ENCODE peak calls at places on chromosomes 5 and 9, in six cellular contexts. E is SW480; S is osteoblast; P is fibroblast of the aortic adventitia; J is GM03348; F is activated T-helper 1 cell treated with anti-CD3 and anti-CD28 coated beads, Interleukin-2, amount 50 U/mL, for 16 hours. D is an unnamed sample.

GRCh38 chr9:92265159-92265558 is 28.3 kb downstream of the IARS1 start:
- DNase-seq in E (peak), S (no peak), P (no peak), J (peak), F (no peak), D (no peak)

GRCh38 chr5:31237159-31237558 is 43.7 kb downstream of the CDH6 start:
- DNase-seq in E (no peak), S (peak), P (peak), J (no peak), F (no peak), D (no peak)

GRCh38 chr9:125646222-125647100 is 60.5 kb downstream of the MAPKAP1 start:
- DNase-seq in E (no peak), S (no peak), P (peak), J (peak), F (no peak), D (no peak)

GRCh38 chr9:87826331-87826730 is 56.3 kb upstream of the SPATA31E1 start:
- DNase-seq in E (no peak), S (no peak), P (no peak), J (no peak), F (no peak), D (no peak)

GRCh38 chr5:14386882-14387575 is 194.6 kb upstream of the OTULINL start:
- DNase-seq in E (no peak), S (peak), P (no peak), J (no peak), F (no peak), D (no peak)

GRCh38 chr9:123738664-123739063 is 191.3 kb downstream of the DENND1A start:
- DNase-seq in E (no peak), S (no peak), P (no peak), J (no peak), F (no peak), D (no peak)

GRCh38 chr5:6359534-6359933 is 18.8 kb downstream of the MED10 start:
- DNase-seq in E (no peak), S (no peak), P (no peak), J (no peak), F (no peak), D (no peak)

GRCh38 chr5:101393795-101394450 is 490.8 kb upstream of the ST8SIA4 start:
- DNase-seq in E (no peak), S (no peak), P (peak), J (no peak), F (no peak), D (no peak)

GRCh38 chr5:176697267-176697928 is 50.1 kb downstream of the TSPAN17 start:
- DNase-seq in E (no peak), S (peak), P (no peak), J (no peak), F (no peak), D (no peak)

GRCh38 chr9:100499866-100500265 is 26.9 kb downstream of the TMEFF1 start:
- DNase-seq in E (no peak), S (no peak), P (no peak), J (no peak), F (no peak), D (no peak)

GRCh38 chr5:168047043-168047668 is 244.3 kb upstream of the WWC1 start:
- DNase-seq in E (peak), S (no peak), P (peak), J (peak), F (no peak), D (no peak)

GRCh38 chr5:114223866-114224265 is 138.0 kb upstream of the KCNN2 start:
- DNase-seq in E (no peak), S (no peak), P (no peak), J (no peak), F (no peak), D (no peak)

GRCh38 chr5:52799358-52799982 is 11.8 kb downstream of the ITGA1 start:
- DNase-seq in E (peak), S (no peak), P (peak), J (peak), F (no peak), D (no peak)

D was measured in esophagus squamous epithelium.